ENCODE peak calls at places on chromosomes 6 and 20, in nine cellular contexts. O, C, H, L, Y, D, X, E and A are unnamed samples.

GRCh38 chr6:70599187-70599586 is 32.5 kb downstream of the SDHAF4 start:
- ATAC-seq in O (peak), C (peak), H (no peak), L (no peak), Y (no peak), D (no peak), X (no peak), E (peak), A (no peak)

GRCh38 chr6:160067564-160067963 is 54.1 kb upstream of the SLC22A1 start:
- ATAC-seq in O (no peak), C (no peak), H (no peak), L (no peak), Y (no peak), D (no peak), X (no peak), E (no peak), A (no peak)

GRCh38 chr20:44392776-44393607 is 37.5 kb downstream of the HNF4A start:
- ATAC-seq in O (no peak), C (no peak), H (no peak), L (no peak), Y (no peak), D (no peak), X (no peak), E (no peak), A (no peak)

GRCh38 chr6:133673056-133673455 is 215.9 kb upstream of the TCF21 start:
- ATAC-seq in O (no peak), C (no peak), H (no peak), L (no peak), Y (no peak), D (no peak), X (no peak), E (no peak), A (no peak)

GRCh38 chr6:37303891-37304503 is 46.1 kb upstream of the TMEM217 start:
- ATAC-seq in O (peak), C (peak), H (no peak), L (no peak), Y (peak), D (peak), X (peak), E (peak), A (no peak)

GRCh38 chr6:16063580-16063979 is 65.3 kb upstream of the MYLIP start:
- ATAC-seq in O (no peak), C (no peak), H (no peak), L (no peak), Y (no peak), D (no peak), X (no peak), E (no peak), A (no peak)

GRCh38 chr6:21586760-21587181 is 6.8 kb upstream of the SOX4 start:
- ATAC-seq in O (no peak), C (no peak), H (no peak), L (no peak), Y (no peak), D (peak), X (peak), E (no peak), A (no peak)

GRCh38 chr6:144285548-144285797 is 338 bp downstream of the UTRN start:
- ATAC-seq in O (peak), C (peak), H (no peak), L (no peak), Y (no peak), D (no peak), X (no peak), E (no peak), A (no peak)

GRCh38 chr6:82067021-82067420 is 180.5 kb downstream of the IBTK start:
- ATAC-seq in O (no peak), C (no peak), H (no peak), L (peak), Y (peak), D (no peak), X (no peak), E (no peak), A (no peak)

GRCh38 chr20:35726759-35727711 is 15.0 kb downstream of the RBM39 start:
- ATAC-seq in O (no peak), C (no peak), H (no peak), L (no peak), Y (no peak), D (no peak), X (no peak), E (no peak), A (no peak)

GRCh38 chr6:157614026-157614484 is 209.0 kb upstream of the SNX9 start:
- ATAC-seq in O (peak), C (peak), H (no peak), L (no peak), Y (no peak), D (no peak), X (no peak), E (no peak), A (no peak)

GRCh38 chr6:64504509-64504908 is 868.9 kb downstream of the PHF3 start:
- ATAC-seq in O (no peak), C (no peak), H (no peak), L (peak), Y (peak), D (no peak), X (no peak), E (no peak), A (peak)

GRCh38 chr6:90183587-90184333 is 112.9 kb downstream of the BACH2 start:
- ATAC-seq in O (no peak), C (no peak), H (peak), L (peak), Y (peak), D (no peak), X (peak), E (no peak), A (no peak)

GRCh38 chr6:106084973-106085686 is 1.0 kb upstream of the PRDM1 start:
- ATAC-seq in O (no peak), C (no peak), H (no peak), L (peak), Y (peak), D (no peak), X (no peak), E (no peak), A (no peak)

GRCh38 chr6:63533952-63534351 is 38.3 kb upstream of the LOC128125822 start:
- ATAC-seq in O (no peak), C (no peak), H (no peak), L (no peak), Y (no peak), D (no peak), X (no peak), E (no peak), A (no peak)

GRCh38 chr6:50062051-50062450 is 12.3 kb upstream of the DEFB112 start:
- ATAC-seq in O (no peak), C (peak), H (no peak), L (no peak), Y (no peak), D (peak), X (no peak), E (no peak), A (no peak)

GRCh38 chr20:6693178-6693807 is 74.2 kb upstream of the BMP2 start:
- ATAC-seq in O (no peak), C (no peak), H (no peak), L (peak), Y (peak), D (no peak), X (no peak), E (no peak), A (no peak)

GRCh38 chr20:10654630-10655029 is 19.2 kb downstream of the JAG1 start:
- ATAC-seq in O (no peak), C (no peak), H (peak), L (no peak), Y (peak), D (peak), X (no peak), E (no peak), A (no peak)

GRCh38 chr6:134007077-134007476 is 45.3 kb downstream of the SLC2A12 start:
- ATAC-seq in O (peak), C (no peak), H (no peak), L (no peak), Y (no peak), D (no peak), X (no peak), E (no peak), A (no peak)

GRCh38 chr6:163919652-163920051 is 505.1 kb downstream of the QKI start:
- ATAC-seq in O (no peak), C (no peak), H (no peak), L (no peak), Y (no peak), D (no peak), X (no peak), E (no peak), A (no peak)

GRCh38 chr6:108627692-108628565 is 67.2 kb downstream of the FOXO3 start:
- ATAC-seq in O (peak), C (no peak), H (no peak), L (no peak), Y (no peak), D (no peak), X (no peak), E (no peak), A (no peak)

GRCh38 chr6:139764498-139764986 is 390.1 kb upstream of the CITED2 start:
- ATAC-seq in O (peak), C (peak), H (peak), L (peak), Y (peak), D (no peak), X (peak), E (peak), A (peak)

GRCh38 chr6:40523505-40524172 is 63.5 kb downstream of the LRFN2 start:
- ATAC-seq in O (no peak), C (no peak), H (no peak), L (no peak), Y (no peak), D (peak), X (no peak), E (no peak), A (no peak)

GRCh38 chr20:37627060-37627766 is 66.6 kb upstream of the CTNNBL1 start:
- ATAC-seq in O (peak), C (peak), H (peak), L (peak), Y (peak), D (peak), X (no peak), E (no peak), A (no peak)

GRCh38 chr6:93272201-93272600 is 147.2 kb downstream of the EPHA7 start:
- ATAC-seq in O (no peak), C (no peak), H (no peak), L (no peak), Y (no peak), D (no peak), X (no peak), E (no peak), A (no peak)

GRCh38 chr6:33967966-33968724 is 164.3 kb upstream of the MLN start:
- ATAC-seq in O (no peak), C (peak), H (no peak), L (no peak), Y (no peak), D (peak), X (no peak), E (no peak), A (no peak)

GRCh38 chr6:48061630-48062029 is 49.4 kb downstream of the PTCHD4 start:
- ATAC-seq in O (no peak), C (no peak), H (no peak), L (no peak), Y (no peak), D (no peak), X (peak), E (no peak), A (no peak)

GRCh38 chr6:65531545-65531944 is 175.5 kb downstream of the EYS start:
- ATAC-seq in O (no peak), C (no peak), H (no peak), L (no peak), Y (no peak), D (no peak), X (no peak), E (no peak), A (no peak)

GRCh38 chr6:14758421-14759043 is 487.3 kb upstream of the JARID2 start:
- ATAC-seq in O (no peak), C (no peak), H (no peak), L (peak), Y (no peak), D (peak), X (no peak), E (no peak), A (no peak)

GRCh38 chr6:105650367-105650766 is 247.5 kb upstream of the PREP start:
- ATAC-seq in O (no peak), C (no peak), H (no peak), L (no peak), Y (no peak), D (no peak), X (no peak), E (no peak), A (no peak)

GRCh38 chr6:32085759-32086458 is 23.2 kb downstream of the TNXB start:
- ATAC-seq in O (no peak), C (peak), H (no peak), L (no peak), Y (no peak), D (no peak), X (no peak), E (no peak), A (no peak)

GRCh38 chr20:50516180-50516934 is 6.2 kb downstream of the PTPN1 start:
- ATAC-seq in O (peak), C (no peak), H (no peak), L (no peak), Y (no peak), D (no peak), X (no peak), E (peak), A (no peak)